ENCODE peak calls at places on chromosomes 12 and 14, in six cellular contexts. One of them, this sample, is unnamed.

GRCh38 chr12:19236656-19237055 is 107.1 kb downstream of the PLEKHA5 start:
- DNase-seq in GM10248: no peak
- DNase-seq in cardiac muscle cell: no peak
- DNase-seq in psoas muscle: no peak
- DNase-seq in stomach: no peak
- DNase-seq in AG09309: no peak
- DNase-seq in this sample: no peak

GRCh38 chr14:56172571-56172971 is 54.4 kb downstream of the PELI2 start:
- DNase-seq in stomach: no peak
- DNase-seq in GM10248: no peak
- DNase-seq in cardiac muscle cell: no peak
- DNase-seq in AG09309: peak; percentile 31
- DNase-seq in psoas muscle: no peak
- DNase-seq in this sample: no peak

GRCh38 chr14:38207830-38208815 is at the start of gene SSTR1:
- DNase-seq in AG09309: no peak
- DNase-seq in psoas muscle: peak; percentile 8
- DNase-seq in cardiac muscle cell: peak; percentile 27
- DNase-seq in stomach: peak; percentile 94
- DNase-seq in GM10248: no peak
- DNase-seq in this sample: no peak

GRCh38 chr12:29782821-29783772 is 645 bp downstream of the TMTC1 start:
- DNase-seq in GM10248: no peak
- DNase-seq in cardiac muscle cell: peak; percentile 69
- DNase-seq in AG09309: no peak
- DNase-seq in psoas muscle: peak; percentile 68
- DNase-seq in stomach: peak; percentile 28
- DNase-seq in this sample: peak; percentile 84

GRCh38 chr12:96368233-96368632 is 32.0 kb downstream of the CDK17 start:
- DNase-seq in cardiac muscle cell: peak; percentile 6
- DNase-seq in AG09309: no peak
- DNase-seq in stomach: no peak
- DNase-seq in GM10248: no peak
- DNase-seq in psoas muscle: no peak
- DNase-seq in this sample: no peak

GRCh38 chr14:99215277-99215676 is 56.7 kb downstream of the BCL11B start:
- DNase-seq in AG09309: peak; percentile 10
- DNase-seq in stomach: no peak
- DNase-seq in cardiac muscle cell: no peak
- DNase-seq in GM10248: no peak
- DNase-seq in psoas muscle: no peak
- DNase-seq in this sample: no peak

GRCh38 chr12:29552324-29552927 is 54.9 kb upstream of the OVCH1 start:
- DNase-seq in cardiac muscle cell: peak; percentile 74
- DNase-seq in psoas muscle: peak; percentile 58
- DNase-seq in AG09309: no peak
- DNase-seq in stomach: peak; percentile 74
- DNase-seq in GM10248: peak; percentile 48
- DNase-seq in this sample: no peak

GRCh38 chr14:50607181-50607580 is 47.2 kb downstream of the ATL1 start:
- DNase-seq in stomach: no peak
- DNase-seq in AG09309: peak; percentile 73
- DNase-seq in psoas muscle: no peak
- DNase-seq in cardiac muscle cell: no peak
- DNase-seq in GM10248: no peak
- DNase-seq in this sample: no peak

GRCh38 chr12:112419269-112420133 is 754 bp downstream of the PTPN11 start:
- DNase-seq in psoas muscle: peak; percentile 79
- DNase-seq in AG09309: peak; percentile 46
- DNase-seq in cardiac muscle cell: peak; percentile 79
- DNase-seq in GM10248: no peak
- DNase-seq in stomach: peak; percentile 64
- DNase-seq in this sample: peak; percentile 88

DNA sequence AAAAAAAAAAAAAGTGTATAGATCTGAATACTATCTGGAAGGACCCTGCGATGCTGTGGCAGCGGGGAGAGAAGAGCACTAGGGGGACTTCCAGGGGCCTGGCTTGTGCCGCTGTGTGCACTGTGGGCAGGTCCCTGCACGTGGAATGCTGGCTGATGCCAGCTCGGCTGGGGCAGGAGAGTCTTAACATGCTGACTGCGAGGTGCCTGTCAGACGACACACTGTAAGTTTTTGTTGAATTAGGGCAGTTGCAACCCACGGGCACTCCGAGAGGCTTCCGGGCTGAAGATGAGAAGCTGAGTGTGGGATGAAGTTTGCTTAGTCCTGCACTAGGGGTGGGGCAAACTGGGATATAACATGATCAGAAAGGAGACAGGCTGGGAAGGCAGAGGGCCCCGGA is 10.7 kb downstream of the GLT1D1 start:
- DNase-seq in psoas muscle: no peak
- DNase-seq in AG09309: no peak
- DNase-seq in GM10248: no peak
- DNase-seq in cardiac muscle cell: no peak
- DNase-seq in stomach: no peak
- DNase-seq in this sample: no peak
- TF ChIP-seq CTCF in psoas muscle: no peak
- TF ChIP-seq CTCF in AG09309: no peak
- TF ChIP-seq CTCF in GM10248: no peak
- TF ChIP-seq CTCF in cardiac muscle cell: no peak
- TF ChIP-seq CTCF in stomach: no peak
- TF ChIP-seq CTCF in this sample: no peak

GRCh38 chr14:39434401-39434800 is 2.2 kb upstream of the FBXO33 start:
- DNase-seq in GM10248: no peak
- DNase-seq in AG09309: no peak
- DNase-seq in psoas muscle: no peak
- DNase-seq in stomach: no peak
- DNase-seq in cardiac muscle cell: no peak
- DNase-seq in this sample: no peak

GRCh38 chr14:39433452-39433813 is 1.2 kb upstream of the FBXO33 start:
- DNase-seq in AG09309: no peak
- DNase-seq in stomach: no peak
- DNase-seq in psoas muscle: no peak
- DNase-seq in GM10248: no peak
- DNase-seq in cardiac muscle cell: no peak
- DNase-seq in this sample: no peak

GRCh38 chr14:39431416-39432178 is 636 bp downstream of the FBXO33 start:
- DNase-seq in cardiac muscle cell: peak; percentile 80
- DNase-seq in psoas muscle: peak; percentile 35
- DNase-seq in stomach: peak; percentile 58
- DNase-seq in GM10248: peak; percentile 39
- DNase-seq in AG09309: no peak
- DNase-seq in this sample: peak; percentile 82

GRCh38 chr14:39432179-39432618 is at the start of gene FBXO33:
- DNase-seq in cardiac muscle cell: peak; percentile 96
- DNase-seq in stomach: peak; percentile 97
- DNase-seq in GM10248: peak; percentile 96
- DNase-seq in psoas muscle: peak; percentile 97
- DNase-seq in AG09309: peak; percentile 89
- DNase-seq in this sample: peak; percentile 99

DNA sequence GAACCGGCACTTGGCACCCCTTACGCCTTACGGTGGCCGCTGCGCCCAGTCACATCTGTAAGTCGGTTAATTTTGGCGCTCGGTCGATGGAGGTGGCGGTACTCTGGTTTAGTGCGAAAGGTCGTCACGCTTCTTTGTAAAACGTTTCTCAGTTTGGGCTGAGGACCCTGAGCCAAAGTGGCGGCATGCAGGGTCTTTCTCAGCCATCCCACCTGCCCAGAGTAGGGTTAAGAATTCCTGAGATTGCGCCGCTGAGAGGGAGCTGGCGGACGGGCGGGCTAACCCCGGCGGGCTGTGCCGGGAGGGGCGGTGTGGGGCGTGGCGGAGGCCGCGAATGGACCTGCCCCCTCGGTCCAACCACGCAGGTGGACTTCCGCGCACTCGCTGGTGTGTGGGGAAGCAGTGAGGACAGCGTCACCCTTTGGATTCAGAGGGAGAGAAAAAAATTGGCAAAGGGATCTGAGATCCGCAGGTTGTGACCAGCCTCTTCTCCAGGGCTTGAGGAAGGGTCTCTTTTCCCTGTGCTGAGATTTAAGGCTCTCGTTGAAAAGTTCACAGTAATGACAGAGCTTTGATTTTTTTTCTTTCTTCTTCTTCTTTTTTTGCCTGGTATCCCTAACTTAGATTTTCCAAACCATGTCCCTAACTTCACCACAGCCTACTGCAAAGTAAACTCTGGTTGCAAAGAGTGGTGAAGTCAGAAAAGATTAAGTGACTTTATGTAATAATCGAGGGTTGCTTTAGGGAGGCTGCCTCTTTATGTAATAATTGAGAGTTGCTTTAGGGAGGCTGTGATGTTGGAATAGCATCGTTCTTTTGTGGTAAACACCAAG is 602 bp upstream of the FBXO33 start:
- DNase-seq in psoas muscle: peak; percentile 88
- DNase-seq in stomach: peak; percentile 94
- DNase-seq in GM10248: peak; percentile 75
- DNase-seq in cardiac muscle cell: peak; percentile 94
- DNase-seq in AG09309: no peak
- DNase-seq in this sample: peak; percentile 95
- TF ChIP-seq CTCF in psoas muscle: peak; percentile 5
- TF ChIP-seq CTCF in stomach: no peak
- TF ChIP-seq CTCF in GM10248: no peak
- TF ChIP-seq CTCF in cardiac muscle cell: no peak
- TF ChIP-seq CTCF in AG09309: no peak
- TF ChIP-seq CTCF in this sample: no peak

GRCh38 chr12:48717252-48717695 is 767 bp upstream of the CCNT1 start:
- DNase-seq in psoas muscle: no peak
- DNase-seq in stomach: no peak
- DNase-seq in cardiac muscle cell: peak; percentile 8
- DNase-seq in GM10248: peak; percentile 47
- DNase-seq in AG09309: no peak
- DNase-seq in this sample: no peak

GRCh38 chr12:48712209-48712608 is 4.3 kb downstream of the CCNT1 start:
- DNase-seq in psoas muscle: no peak
- DNase-seq in AG09309: no peak
- DNase-seq in stomach: no peak
- DNase-seq in cardiac muscle cell: no peak
- DNase-seq in GM10248: no peak
- DNase-seq in this sample: no peak

GRCh38 chr12:48716168-48716492 is 377 bp downstream of the CCNT1 start:
- DNase-seq in psoas muscle: no peak
- DNase-seq in cardiac muscle cell: no peak
- DNase-seq in stomach: no peak
- DNase-seq in GM10248: no peak
- DNase-seq in AG09309: no peak
- DNase-seq in this sample: no peak

DNA sequence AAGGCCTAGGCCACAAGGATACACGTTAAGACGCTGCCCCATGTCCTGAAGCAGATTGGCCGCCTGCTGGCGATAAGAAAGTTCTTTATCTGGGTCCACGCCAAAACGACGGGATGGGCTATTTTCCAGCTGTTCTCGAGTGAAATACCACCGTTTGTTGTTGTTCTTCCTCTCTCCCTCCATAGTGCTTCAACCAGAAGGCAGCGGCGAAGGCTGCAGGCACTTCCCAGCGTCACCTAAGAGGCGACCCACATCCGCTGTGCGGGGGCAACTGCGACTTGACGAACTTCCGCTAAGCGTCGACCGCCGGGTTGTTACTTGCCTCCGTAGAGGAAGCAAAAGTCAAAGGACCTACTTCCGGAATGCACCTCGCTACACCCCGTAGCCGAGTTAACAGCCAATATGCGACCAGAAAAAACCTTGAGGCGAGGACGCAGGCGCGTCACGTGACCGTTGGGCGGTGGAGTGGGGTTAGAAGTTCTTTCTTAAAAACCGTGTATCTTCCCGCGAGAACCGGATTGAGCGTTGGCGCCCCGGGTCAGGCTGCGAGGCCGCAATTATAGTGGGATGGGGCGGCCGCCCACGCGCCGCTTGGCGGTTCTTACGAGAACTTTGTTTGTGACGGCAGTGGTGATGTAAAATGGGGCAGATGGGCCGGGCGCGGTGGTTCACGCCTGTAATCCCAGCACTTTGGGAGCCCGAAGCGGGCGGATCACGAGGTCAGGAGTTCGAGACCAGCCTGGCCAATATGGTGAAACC is at the start of gene CCNT1:
- DNase-seq in AG09309: peak; percentile 100
- DNase-seq in GM10248: peak; percentile 99
- DNase-seq in psoas muscle: peak; percentile 99
- DNase-seq in cardiac muscle cell: peak; percentile 99
- DNase-seq in stomach: peak; percentile 98
- DNase-seq in this sample: peak; percentile 100
- TF ChIP-seq CTCF in AG09309: peak; percentile 16
- TF ChIP-seq CTCF in GM10248: no peak
- TF ChIP-seq CTCF in psoas muscle: peak; percentile 38
- TF ChIP-seq CTCF in cardiac muscle cell: no peak
- TF ChIP-seq CTCF in stomach: no peak
- TF ChIP-seq CTCF in this sample: no peak

GRCh38 chr14:89955418-89956293 is at the start of gene TDP1:
- DNase-seq in GM10248: peak; percentile 95
- DNase-seq in stomach: peak; percentile 99
- DNase-seq in AG09309: peak; percentile 73
- DNase-seq in cardiac muscle cell: peak; percentile 97
- DNase-seq in psoas muscle: peak; percentile 97
- DNase-seq in this sample: peak; percentile 96
- TF ChIP-seq CTCF in GM10248: no peak
- TF ChIP-seq CTCF in stomach: no peak
- TF ChIP-seq CTCF in AG09309: no peak
- TF ChIP-seq CTCF in cardiac muscle cell: peak; percentile 15
- TF ChIP-seq CTCF in psoas muscle: peak; percentile 7
- TF ChIP-seq CTCF in this sample: no peak

GRCh38 chr12:5756443-5756842 is 188.6 kb downstream of the ANO2 start:
- DNase-seq in GM10248: no peak
- DNase-seq in stomach: no peak
- DNase-seq in psoas muscle: no peak
- DNase-seq in cardiac muscle cell: no peak
- DNase-seq in AG09309: no peak
- DNase-seq in this sample: no peak

GRCh38 chr12:5758347-5758746 is 186.7 kb downstream of the ANO2 start:
- DNase-seq in GM10248: no peak
- DNase-seq in psoas muscle: no peak
- DNase-seq in AG09309: no peak
- DNase-seq in cardiac muscle cell: no peak
- DNase-seq in stomach: no peak
- DNase-seq in this sample: no peak
- TF ChIP-seq CTCF in GM10248: no peak
- TF ChIP-seq CTCF in psoas muscle: no peak
- TF ChIP-seq CTCF in AG09309: no peak
- TF ChIP-seq CTCF in cardiac muscle cell: no peak
- TF ChIP-seq CTCF in stomach: no peak
- TF ChIP-seq CTCF in this sample: no peak

GRCh38 chr12:88393017-88393767 is 187.1 kb downstream of the KITLG start:
- DNase-seq in psoas muscle: no peak
- DNase-seq in cardiac muscle cell: peak; percentile 27
- DNase-seq in GM10248: peak; percentile 22
- DNase-seq in AG09309: no peak
- DNase-seq in stomach: no peak
- DNase-seq in this sample: no peak
- TF ChIP-seq CTCF in psoas muscle: no peak
- TF ChIP-seq CTCF in cardiac muscle cell: peak; percentile 52
- TF ChIP-seq CTCF in GM10248: no peak
- TF ChIP-seq CTCF in AG09309: peak; percentile 35
- TF ChIP-seq CTCF in stomach: no peak
- TF ChIP-seq CTCF in this sample: no peak

GRCh38 chr12:3680919-3681594 is 71.9 kb downstream of the CRACR2A start:
- DNase-seq in GM10248: no peak
- DNase-seq in stomach: peak; percentile 64
- DNase-seq in psoas muscle: peak; percentile 37
- DNase-seq in AG09309: no peak
- DNase-seq in cardiac muscle cell: peak; percentile 59
- DNase-seq in this sample: no peak
- TF ChIP-seq CTCF in GM10248: no peak
- TF ChIP-seq CTCF in stomach: no peak
- TF ChIP-seq CTCF in psoas muscle: no peak
- TF ChIP-seq CTCF in AG09309: peak; percentile 15
- TF ChIP-seq CTCF in cardiac muscle cell: peak; percentile 31
- TF ChIP-seq CTCF in this sample: no peak

This sample was measured in coronary artery.